ENCODE peak calls at places on chromosome 22, in nine cellular contexts. One of them, this sample, is unnamed.

GRCh38 chr22:36417281-36417686 is 29.5 kb upstream of the MYH9 start:
- DNase-seq in GM23248: peak; percentile 76
- DNase-seq in mammary epithelial cell: peak; percentile 96
- DNase-seq in OCI-LY7: peak; percentile 45
- DNase-seq in endothelial cell of umbilical vein: no peak
- DNase-seq in HCT116: no peak
- DNase-seq in neural progenitor cell: no peak
- DNase-seq in K562: no peak
- DNase-seq in fibroblast of lung: peak; percentile 76
- DNase-seq in this sample: peak; percentile 64

GRCh38 chr22:27800250-27801131 is 1.1 kb downstream of the MN1 start:
- DNase-seq in neural progenitor cell: peak; percentile 77
- DNase-seq in K562: peak; percentile 11
- DNase-seq in mammary epithelial cell: peak; percentile 60
- DNase-seq in HCT116: no peak
- DNase-seq in endothelial cell of umbilical vein: no peak
- DNase-seq in GM23248: peak; percentile 80
- DNase-seq in fibroblast of lung: peak; percentile 70
- DNase-seq in OCI-LY7: no peak
- DNase-seq in this sample: no peak

GRCh38 chr22:37260939-37261338 is 16.9 kb upstream of the RAC2 start:
- DNase-seq in fibroblast of lung: peak; percentile 40
- DNase-seq in mammary epithelial cell: peak; percentile 35
- DNase-seq in K562: peak; percentile 66
- DNase-seq in HCT116: peak; percentile 45
- DNase-seq in neural progenitor cell: peak; percentile 82
- DNase-seq in GM23248: peak; percentile 78
- DNase-seq in endothelial cell of umbilical vein: peak; percentile 55
- DNase-seq in OCI-LY7: peak; percentile 78
- DNase-seq in this sample: peak; percentile 14

GRCh38 chr22:50255099-50255498 is 4.0 kb upstream of the HDAC10 start:
- DNase-seq in endothelial cell of umbilical vein: no peak
- DNase-seq in K562: no peak
- DNase-seq in OCI-LY7: no peak
- DNase-seq in mammary epithelial cell: no peak
- DNase-seq in GM23248: no peak
- DNase-seq in HCT116: no peak
- DNase-seq in neural progenitor cell: no peak
- DNase-seq in fibroblast of lung: no peak
- DNase-seq in this sample: no peak

GRCh38 chr22:22959147-22959827 is 71.7 kb downstream of the IGLL5 start:
- DNase-seq in K562: peak; percentile 99
- DNase-seq in OCI-LY7: peak; percentile 93
- DNase-seq in mammary epithelial cell: peak; percentile 48
- DNase-seq in HCT116: peak; percentile 80
- DNase-seq in neural progenitor cell: peak; percentile 89
- DNase-seq in endothelial cell of umbilical vein: peak; percentile 71
- DNase-seq in GM23248: peak; percentile 65
- DNase-seq in fibroblast of lung: peak; percentile 55
- DNase-seq in this sample: peak; percentile 42

GRCh38 chr22:34111210-34111824 is 191.0 kb upstream of the LARGE1 start:
- DNase-seq in K562: peak; percentile 23
- DNase-seq in OCI-LY7: peak; percentile 50
- DNase-seq in fibroblast of lung: no peak
- DNase-seq in neural progenitor cell: peak; percentile 67
- DNase-seq in GM23248: peak; percentile 59
- DNase-seq in endothelial cell of umbilical vein: no peak
- DNase-seq in mammary epithelial cell: peak; percentile 17
- DNase-seq in HCT116: no peak
- DNase-seq in this sample: no peak

GRCh38 chr22:46542011-46542985 is 4.9 kb upstream of the CELSR1 start:
- DNase-seq in endothelial cell of umbilical vein: peak; percentile 66
- DNase-seq in HCT116: no peak
- DNase-seq in K562: peak; percentile 71
- DNase-seq in fibroblast of lung: peak; percentile 53
- DNase-seq in mammary epithelial cell: peak; percentile 61
- DNase-seq in neural progenitor cell: peak; percentile 87
- DNase-seq in OCI-LY7: peak; percentile 71
- DNase-seq in GM23248: peak; percentile 81
- DNase-seq in this sample: no peak

GRCh38 chr22:50250555-50251471 is at the start of gene HDAC10:
- DNase-seq in fibroblast of lung: peak; percentile 75
- DNase-seq in GM23248: peak; percentile 94
- DNase-seq in K562: peak; percentile 79
- DNase-seq in endothelial cell of umbilical vein: peak; percentile 76
- DNase-seq in neural progenitor cell: peak; percentile 95
- DNase-seq in mammary epithelial cell: peak; percentile 76
- DNase-seq in OCI-LY7: peak; percentile 91
- DNase-seq in HCT116: no peak
- DNase-seq in this sample: peak; percentile 52

GRCh38 chr22:47209547-47210023 is 447.1 kb downstream of the TBC1D22A start:
- DNase-seq in endothelial cell of umbilical vein: no peak
- DNase-seq in neural progenitor cell: no peak
- DNase-seq in K562: no peak
- DNase-seq in GM23248: no peak
- DNase-seq in OCI-LY7: no peak
- DNase-seq in mammary epithelial cell: no peak
- DNase-seq in fibroblast of lung: no peak
- DNase-seq in HCT116: no peak
- DNase-seq in this sample: no peak

GRCh38 chr22:40396882-40397281 is 26.5 kb downstream of the SGSM3 start:
- DNase-seq in GM23248: peak; percentile 54
- DNase-seq in K562: no peak
- DNase-seq in neural progenitor cell: peak; percentile 60
- DNase-seq in endothelial cell of umbilical vein: peak; percentile 92
- DNase-seq in mammary epithelial cell: peak; percentile 60
- DNase-seq in HCT116: no peak
- DNase-seq in fibroblast of lung: peak; percentile 77
- DNase-seq in OCI-LY7: no peak
- DNase-seq in this sample: peak; percentile 67

GRCh38 chr22:49993649-49994360 is 18.8 kb downstream of the IL17REL start:
- DNase-seq in neural progenitor cell: no peak
- DNase-seq in mammary epithelial cell: no peak
- DNase-seq in OCI-LY7: no peak
- DNase-seq in K562: no peak
- DNase-seq in HCT116: no peak
- DNase-seq in fibroblast of lung: no peak
- DNase-seq in GM23248: no peak
- DNase-seq in endothelial cell of umbilical vein: no peak
- DNase-seq in this sample: no peak

GRCh38 chr22:46096706-46097230 is 53.6 kb upstream of the PPARA start:
- DNase-seq in endothelial cell of umbilical vein: no peak
- DNase-seq in neural progenitor cell: no peak
- DNase-seq in HCT116: no peak
- DNase-seq in OCI-LY7: no peak
- DNase-seq in GM23248: no peak
- DNase-seq in fibroblast of lung: no peak
- DNase-seq in mammary epithelial cell: no peak
- DNase-seq in K562: no peak
- DNase-seq in this sample: no peak

GRCh38 chr22:38549106-38549884 is 20.7 kb downstream of the DMC1 start:
- DNase-seq in GM23248: no peak
- DNase-seq in HCT116: no peak
- DNase-seq in K562: no peak
- DNase-seq in OCI-LY7: peak; percentile 7
- DNase-seq in mammary epithelial cell: peak; percentile 34
- DNase-seq in fibroblast of lung: no peak
- DNase-seq in endothelial cell of umbilical vein: no peak
- DNase-seq in neural progenitor cell: no peak
- DNase-seq in this sample: no peak

GRCh38 chr22:50691521-50691920 is 18.9 kb downstream of the SHANK3 start:
- DNase-seq in HCT116: peak; percentile 29
- DNase-seq in endothelial cell of umbilical vein: peak; percentile 61
- DNase-seq in neural progenitor cell: peak; percentile 62
- DNase-seq in fibroblast of lung: no peak
- DNase-seq in K562: peak; percentile 25
- DNase-seq in OCI-LY7: peak; percentile 57
- DNase-seq in mammary epithelial cell: peak; percentile 28
- DNase-seq in GM23248: peak; percentile 56
- DNase-seq in this sample: no peak

GRCh38 chr22:21719024-21719423 is 16.6 kb downstream of the YPEL1 start:
- DNase-seq in HCT116: no peak
- DNase-seq in mammary epithelial cell: no peak
- DNase-seq in fibroblast of lung: no peak
- DNase-seq in OCI-LY7: peak; percentile 38
- DNase-seq in GM23248: no peak
- DNase-seq in K562: peak; percentile 63
- DNase-seq in neural progenitor cell: no peak
- DNase-seq in endothelial cell of umbilical vein: no peak
- DNase-seq in this sample: no peak

GRCh38 chr22:20128902-20129746 is 2.5 kb upstream of the ZDHHC8 start:
- DNase-seq in fibroblast of lung: no peak
- DNase-seq in mammary epithelial cell: no peak
- DNase-seq in HCT116: no peak
- DNase-seq in K562: peak; percentile 90
- DNase-seq in neural progenitor cell: peak; percentile 50
- DNase-seq in endothelial cell of umbilical vein: peak; percentile 33
- DNase-seq in OCI-LY7: peak; percentile 63
- DNase-seq in GM23248: peak; percentile 62
- DNase-seq in this sample: no peak

GRCh38 chr22:20128619-20128901 is 3.0 kb upstream of the ZDHHC8 start:
- DNase-seq in K562: no peak
- DNase-seq in HCT116: no peak
- DNase-seq in mammary epithelial cell: no peak
- DNase-seq in neural progenitor cell: no peak
- DNase-seq in GM23248: no peak
- DNase-seq in fibroblast of lung: no peak
- DNase-seq in OCI-LY7: no peak
- DNase-seq in endothelial cell of umbilical vein: no peak
- DNase-seq in this sample: no peak

GRCh38 chr22:20130319-20130718 is 1.3 kb upstream of the ZDHHC8 start:
- DNase-seq in neural progenitor cell: no peak
- DNase-seq in fibroblast of lung: no peak
- DNase-seq in GM23248: no peak
- DNase-seq in K562: no peak
- DNase-seq in OCI-LY7: no peak
- DNase-seq in mammary epithelial cell: no peak
- DNase-seq in HCT116: no peak
- DNase-seq in endothelial cell of umbilical vein: no peak
- DNase-seq in this sample: no peak

GRCh38 chr22:20130739-20131592 is 638 bp upstream of the ZDHHC8 start:
- DNase-seq in GM23248: peak; percentile 82
- DNase-seq in K562: peak; percentile 100
- DNase-seq in fibroblast of lung: peak; percentile 84
- DNase-seq in neural progenitor cell: peak; percentile 86
- DNase-seq in OCI-LY7: no peak
- DNase-seq in endothelial cell of umbilical vein: peak; percentile 82
- DNase-seq in mammary epithelial cell: peak; percentile 61
- DNase-seq in HCT116: peak; percentile 24
- DNase-seq in this sample: peak; percentile 66

DNA sequence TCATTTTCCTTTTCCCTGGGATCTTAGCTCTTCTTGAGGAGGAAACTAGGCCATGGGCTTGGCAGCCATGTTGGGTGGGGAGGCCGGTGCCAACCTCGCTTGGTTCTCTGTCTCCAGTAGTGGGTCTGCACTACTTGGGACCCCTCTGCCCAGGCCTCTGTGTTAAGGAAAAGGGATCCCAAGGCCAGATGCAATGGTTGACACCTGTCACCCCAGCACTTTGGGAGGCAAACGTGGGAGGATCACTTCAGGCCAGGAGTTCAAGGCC is 1.9 kb upstream of the ZDHHC8 start:
- DNase-seq in endothelial cell of umbilical vein: no peak
- DNase-seq in GM23248: no peak
- DNase-seq in OCI-LY7: no peak
- DNase-seq in fibroblast of lung: no peak
- DNase-seq in mammary epithelial cell: no peak
- DNase-seq in K562: no peak
- DNase-seq in neural progenitor cell: no peak
- DNase-seq in HCT116: no peak
- DNase-seq in this sample: no peak
- H4K20me1 ChIP-seq in endothelial cell of umbilical vein: no peaks in the 10 kb centered on the region
- H4K20me1 ChIP-seq in GM23248: no peaks in the 10 kb centered on the region
- H4K20me1 ChIP-seq in OCI-LY7: peaks cover 8% of the 10 kb centered on the region
- H4K20me1 ChIP-seq in fibroblast of lung: no peaks in the 10 kb centered on the region
- H4K20me1 ChIP-seq in mammary epithelial cell: peaks cover 2% of the 10 kb centered on the region
- H4K20me1 ChIP-seq in K562: peaks cover 73% of the 10 kb centered on the region
- H4K20me1 ChIP-seq in neural progenitor cell: peaks cover 63% of the 10 kb centered on the region
- H4K20me1 ChIP-seq in HCT116: no peaks in the 10 kb centered on the region
- H4K20me1 ChIP-seq in this sample: peaks cover 36% of the 10 kb centered on the region

DNA sequence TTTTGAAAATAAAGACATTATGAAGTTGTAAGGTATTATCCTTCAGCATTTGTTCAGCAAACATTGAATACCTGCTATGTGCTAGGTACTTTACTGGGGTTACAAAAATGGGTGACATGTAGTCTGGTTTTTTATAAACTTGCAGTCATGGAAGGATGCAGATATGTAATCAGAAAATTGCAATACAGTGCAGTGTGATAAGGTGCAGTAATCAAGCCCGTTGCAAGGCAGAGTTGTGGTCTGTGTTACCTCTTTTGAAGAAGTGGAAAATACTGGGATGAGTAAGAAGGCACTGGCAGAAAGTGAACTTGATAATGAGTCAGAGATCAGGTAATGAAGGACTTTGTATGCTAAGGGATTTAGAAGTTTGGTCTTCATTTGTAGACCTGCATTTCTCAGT is 8.1 kb downstream of the FBXO7 start:
- DNase-seq in HCT116: no peak
- DNase-seq in OCI-LY7: no peak
- DNase-seq in GM23248: peak; percentile 25
- DNase-seq in fibroblast of lung: peak; percentile 56
- DNase-seq in K562: no peak
- DNase-seq in endothelial cell of umbilical vein: no peak
- DNase-seq in neural progenitor cell: no peak
- DNase-seq in mammary epithelial cell: peak; percentile 69
- DNase-seq in this sample: peak; percentile 36
- H3K79me2 ChIP-seq in HCT116: peaks cover 85% of the 10 kb centered on the region
- H3K79me2 ChIP-seq in OCI-LY7: peaks cover 57% of the 10 kb centered on the region
- H3K79me2 ChIP-seq in GM23248: peaks cover 100% of the 10 kb centered on the region
- H3K79me2 ChIP-seq in fibroblast of lung: peaks cover 62% of the 10 kb centered on the region
- H3K79me2 ChIP-seq in K562: peaks cover 97% of the 10 kb centered on the region
- H3K79me2 ChIP-seq in endothelial cell of umbilical vein: peaks cover 68% of the 10 kb centered on the region
- H3K79me2 ChIP-seq in neural progenitor cell: peaks cover 35% of the 10 kb centered on the region
- H3K79me2 ChIP-seq in mammary epithelial cell: peaks cover 87% of the 10 kb centered on the region
- H3K79me2 ChIP-seq in this sample: peaks cover 76% of the 10 kb centered on the region

DNA sequence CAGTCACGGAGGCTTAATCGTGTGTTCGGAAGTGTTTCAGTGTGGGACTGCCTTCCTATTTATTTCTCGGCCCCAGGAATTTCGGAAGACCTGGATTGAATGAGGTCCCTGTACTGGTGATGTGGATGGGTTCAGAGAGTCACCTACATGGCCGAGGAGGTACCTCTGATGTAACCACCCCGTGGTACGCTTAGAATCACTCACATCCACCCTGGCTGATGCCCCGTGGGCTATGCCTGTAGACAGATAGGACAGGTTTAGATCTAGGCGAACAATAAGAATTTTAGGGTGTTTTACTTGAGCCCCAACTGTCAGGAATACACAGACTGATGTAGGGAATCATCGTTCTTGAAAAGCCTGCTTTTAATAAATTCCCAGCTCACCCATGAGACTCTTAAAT is 2.0 kb downstream of the MPPED1 start:
- DNase-seq in mammary epithelial cell: no peak
- DNase-seq in GM23248: no peak
- DNase-seq in neural progenitor cell: no peak
- DNase-seq in OCI-LY7: no peak
- DNase-seq in endothelial cell of umbilical vein: no peak
- DNase-seq in K562: no peak
- DNase-seq in HCT116: no peak
- DNase-seq in fibroblast of lung: no peak
- DNase-seq in this sample: no peak
- H3K4me3 ChIP-seq in mammary epithelial cell: no peak overlapping the region
- H3K4me3 ChIP-seq in GM23248: no peak overlapping the region
- H3K4me3 ChIP-seq in neural progenitor cell: no peak overlapping the region
- H3K4me3 ChIP-seq in OCI-LY7: no peak overlapping the region
- H3K4me3 ChIP-seq in endothelial cell of umbilical vein: no peak overlapping the region
- H3K4me3 ChIP-seq in K562: no peak overlapping the region
- H3K4me3 ChIP-seq in HCT116: no peak overlapping the region
- H3K4me3 ChIP-seq in fibroblast of lung: no peak overlapping the region
- H3K4me3 ChIP-seq in this sample: no peak overlapping the region

GRCh38 chr22:41530612-41531421 is 13.5 kb downstream of the POLR3H start:
- DNase-seq in OCI-LY7: no peak
- DNase-seq in neural progenitor cell: no peak
- DNase-seq in mammary epithelial cell: no peak
- DNase-seq in fibroblast of lung: no peak
- DNase-seq in HCT116: no peak
- DNase-seq in K562: no peak
- DNase-seq in GM23248: no peak
- DNase-seq in endothelial cell of umbilical vein: no peak
- DNase-seq in this sample: no peak
- H4K20me1 ChIP-seq in OCI-LY7: no peaks in the 10 kb centered on the region
- H4K20me1 ChIP-seq in neural progenitor cell: peaks cover 21% of the 10 kb centered on the region
- H4K20me1 ChIP-seq in mammary epithelial cell: no peaks in the 10 kb centered on the region
- H4K20me1 ChIP-seq in fibroblast of lung: no peaks in the 10 kb centered on the region
- H4K20me1 ChIP-seq in HCT116: peaks cover 9% of the 10 kb centered on the region
- H4K20me1 ChIP-seq in K562: peaks cover 7% of the 10 kb centered on the region
- H4K20me1 ChIP-seq in GM23248: no peaks in the 10 kb centered on the region
- H4K20me1 ChIP-seq in endothelial cell of umbilical vein: no peaks in the 10 kb centered on the region
- H4K20me1 ChIP-seq in this sample: peaks cover 87% of the 10 kb centered on the region